ENCODE peak calls at places on chromosomes 3 and 15, in five cellular contexts. M is left ventricle myocardium inferior, A is Panc1, Y is fibroblast of the aortic adventitia, R is astrocyte of the spinal cord. Q is an unnamed sample.

GRCh38 chr15:43648649-43649429 is at the start of gene CATSPER2:
- DNase-seq in Y (no peak), M (no peak), R (no peak), A (no peak), Q (no peak)

GRCh38 chr15:53126144-53126543 is 336.0 kb upstream of the ONECUT1 start:
- DNase-seq in M (no peak), Y (no peak), R (no peak), A (no peak), Q (no peak)

GRCh38 chr15:29692527-29692926 is 129.7 kb downstream of the TJP1 start:
- DNase-seq in R (no peak), M (no peak), Y (no peak), A (no peak), Q (no peak)

GRCh38 chr3:76482510-76482909 is 557.4 kb upstream of the ROBO2 start:
- DNase-seq in A (no peak), Y (no peak), M (no peak), R (no peak), Q (no peak)

GRCh38 chr3:132256984-132257383 is 60.2 kb upstream of the ACP3 start:
- DNase-seq in A (no peak), Y (peak; percentile 62), M (no peak), R (peak; percentile 51), Q (peak; percentile 12)

GRCh38 chr3:8279476-8279875 is 222.1 kb upstream of the LMCD1 start:
- DNase-seq in Y (no peak), A (no peak), R (no peak), M (no peak), Q (no peak)

GRCh38 chr15:39331584-39331983 is 249.3 kb upstream of the THBS1 start:
- DNase-seq in M (no peak), A (no peak), Y (no peak), R (no peak), Q (peak; percentile 39)

GRCh38 chr3:115624898-115625297 is 1.6 kb downstream of the GAP43 start:
- DNase-seq in Y (no peak), M (no peak), A (no peak), R (no peak), Q (no peak)

GRCh38 chr15:58330836-58331561 is 100.8 kb upstream of the LIPC start:
- DNase-seq in R (no peak), A (no peak), M (no peak), Y (no peak), Q (no peak)

GRCh38 chr15:51536965-51537574 is 85.5 kb downstream of the DMXL2 start:
- DNase-seq in R (peak; percentile 17), M (no peak), A (no peak), Y (peak; percentile 51), Q (no peak)

GRCh38 chr3:160475889-160476288 is 26.3 kb upstream of the TRIM59 start:
- DNase-seq in A (no peak), Y (no peak), R (no peak), M (no peak), Q (no peak)

GRCh38 chr3:43995078-43995928 is 246.4 kb upstream of the TOPAZ1 start:
- DNase-seq in R (peak; percentile 40), Y (peak; percentile 35), M (no peak), A (no peak), Q (peak; percentile 9)

GRCh38 chr3:38054166-38054991 is 15.4 kb downstream of the DLEC1 start:
- DNase-seq in R (peak; percentile 18), M (no peak), Y (no peak), A (no peak), Q (no peak)

GRCh38 chr15:88375234-88375926 is 91.8 kb downstream of the MRPL46 start:
- DNase-seq in A (no peak), Y (peak; percentile 92), M (no peak), R (peak; percentile 53), Q (peak; percentile 62)

GRCh38 chr3:117526485-117527079 is 817.0 kb downstream of the TUSC7 start:
- DNase-seq in R (peak; percentile 53), A (no peak), Y (peak; percentile 66), M (no peak), Q (peak; percentile 14)

GRCh38 chr15:71333839-71334238 is 218.6 kb downstream of the THSD4 start:
- DNase-seq in Y (peak; percentile 77), A (no peak), M (no peak), R (peak; percentile 76), Q (peak; percentile 12)

GRCh38 chr15:49621327-49622210 is 721 bp downstream of the DTWD1 start:
- DNase-seq in R (peak; percentile 42), M (no peak), A (no peak), Y (peak; percentile 54), Q (no peak)

GRCh38 chr15:67836477-67836876 is 3.4 kb downstream of the RNU6-1 start:
- DNase-seq in M (peak; percentile 40), Y (peak; percentile 63), R (peak; percentile 49), A (no peak), Q (no peak)

GRCh38 chr15:56824174-56824573 is 90.9 kb upstream of the ZNF280D start:
- DNase-seq in A (no peak), R (no peak), Y (no peak), M (no peak), Q (no peak)

GRCh38 chr3:141052570-141053069 is 1.5 kb downstream of the SPSB4 start:
- DNase-seq in M (peak; percentile 43), Y (no peak), R (no peak), A (no peak), Q (no peak)

GRCh38 chr15:87777054-87777498 is 479.5 kb downstream of the NTRK3 start:
- DNase-seq in A (no peak), Y (peak; percentile 76), M (no peak), R (peak; percentile 80), Q (peak; percentile 79)

GRCh38 chr3:80213076-80213475 is 445.3 kb upstream of the ROBO1 start:
- DNase-seq in R (no peak), M (no peak), Y (no peak), A (no peak), Q (no peak)

GRCh38 chr15:99976811-99977271 is 243.6 kb upstream of the LYSMD4 start:
- DNase-seq in Y (peak; percentile 9), R (peak; percentile 24), A (no peak), M (no peak), Q (peak; percentile 80)

GRCh38 chr3:127764841-127765362 is 57.4 kb downstream of the MGLL start:
- DNase-seq in R (peak; percentile 76), M (no peak), A (no peak), Y (peak; percentile 31), Q (no peak)

GRCh38 chr15:42134617-42135243 is 21.7 kb downstream of the PLA2G4F start:
- DNase-seq in R (no peak), M (no peak), Y (no peak), A (no peak), Q (no peak)

GRCh38 chr15:78811124-78811824 is at the start of gene ADAMTS7:
- DNase-seq in R (peak; percentile 65), A (no peak), Y (peak; percentile 62), M (peak; percentile 82), Q (peak; percentile 81)

GRCh38 chr3:87350367-87351199 is 74.2 kb upstream of the POU1F1 start:
- DNase-seq in M (no peak), Y (peak; percentile 71), R (peak; percentile 60), A (peak; percentile 33), Q (no peak)

GRCh38 chr15:73691398-73691797 is 7.2 kb downstream of the CD276 start:
- DNase-seq in M (peak; percentile 63), A (no peak), Y (peak; percentile 91), R (peak; percentile 76), Q (no peak)

DNA sequence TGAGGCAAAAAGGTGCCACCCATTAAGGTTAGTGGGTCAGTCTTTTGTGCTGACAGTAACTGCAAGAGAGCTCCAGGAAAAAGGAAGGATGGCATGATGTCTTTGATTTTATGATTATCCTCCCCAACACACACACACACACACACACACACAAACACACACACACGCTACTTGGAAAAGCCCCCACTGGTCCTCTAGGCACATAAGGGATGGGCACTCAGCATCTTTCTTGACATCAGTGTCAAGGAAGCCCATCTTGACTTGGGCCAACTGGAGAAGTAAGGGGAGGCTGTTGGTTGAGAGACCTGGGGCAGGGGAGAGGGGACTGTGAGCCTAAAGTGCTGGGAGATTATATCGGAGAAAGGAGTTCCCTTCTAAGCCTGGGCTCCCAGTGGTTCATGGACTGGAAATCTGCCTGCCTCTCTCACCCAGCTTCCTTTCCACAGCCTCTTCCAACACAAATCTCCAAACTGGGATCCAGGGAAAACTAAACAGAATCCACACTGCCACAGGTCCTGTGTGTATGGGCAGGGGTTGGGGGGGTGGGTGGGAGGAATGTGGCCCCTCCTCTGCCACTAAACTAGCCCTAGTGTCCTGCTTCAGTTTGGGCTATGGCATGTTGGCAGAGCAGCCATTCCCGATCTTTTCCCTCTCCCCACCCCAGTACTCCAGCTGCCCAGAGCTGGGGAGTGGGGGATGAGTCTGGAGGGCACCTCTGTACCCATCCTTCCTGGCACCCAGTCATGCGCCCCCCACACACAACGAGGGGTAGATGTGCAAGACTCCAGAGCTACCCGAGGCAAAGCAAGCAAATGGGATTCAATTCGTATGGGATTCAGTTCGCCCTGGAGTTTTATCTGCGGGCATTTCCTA is 1.6 kb downstream of the AMOTL2 start:
- DNase-seq in R (no peak), M (no peak), A (no peak), Y (peak; percentile 48), Q (peak; percentile 39)
- H3K4me3 ChIP-seq in R (peak overlapping the region; percentile 93), M (peak overlapping the region; percentile 71), A (peak overlapping the region; percentile 95), Y (peak overlapping the region; percentile 97), Q (peak overlapping the region; percentile 100)

GRCh38 chr15:47719730-47720129 is 2.4 kb downstream of the SEMA6D start:
- DNase-seq in Y (no peak), M (no peak), R (no peak), A (no peak), Q (no peak)
- H3K4me3 ChIP-seq in Y (peak overlapping the region; percentile 70), M (peak overlapping the region; percentile 94), R (peak overlapping the region; percentile 73), A (no peak overlapping the region), Q (peak overlapping the region; percentile 74)

GRCh38 chr3:134370611-134371451 is 3.4 kb downstream of the AMOTL2 start:
- DNase-seq in A (no peak), R (no peak), Y (no peak), M (no peak), Q (no peak)
- H3K4me3 ChIP-seq in A (peak overlapping the region; percentile 95), R (peak overlapping the region; percentile 5), Y (peak overlapping the region; percentile 97), M (peak overlapping the region; percentile 71), Q (peak overlapping the region; percentile 100)

GRCh38 chr3:66796343-66796742 is 201.8 kb upstream of the KBTBD8 start:
- DNase-seq in M (no peak), A (no peak), R (no peak), Y (no peak), Q (no peak)

GRCh38 chr3:66800941-66801545 is 197.1 kb upstream of the KBTBD8 start:
- DNase-seq in Y (no peak), R (peak; percentile 34), A (no peak), M (no peak), Q (no peak)

GRCh38 chr3:66795365-66795764 is 202.7 kb upstream of the KBTBD8 start:
- DNase-seq in M (no peak), A (no peak), R (peak; percentile 83), Y (peak; percentile 47), Q (peak; percentile 2)

GRCh38 chr3:66803206-66803605 is 194.9 kb upstream of the KBTBD8 start:
- DNase-seq in R (no peak), A (no peak), M (no peak), Y (no peak), Q (no peak)

GRCh38 chr3:66797916-66798560 is 200.1 kb upstream of the KBTBD8 start:
- DNase-seq in R (peak; percentile 86), A (no peak), M (peak; percentile 31), Y (peak; percentile 61), Q (no peak)
- H3K4me3 ChIP-seq in R (peak overlapping the region; percentile 30), A (no peak overlapping the region), M (peak overlapping the region; percentile 40), Y (no peak overlapping the region), Q (no peak overlapping the region)

GRCh38 chr3:152402698-152403456 is 134.1 kb downstream of the MBNL1 start:
- DNase-seq in M (no peak), R (no peak), Y (no peak), A (no peak), Q (no peak)
- H3K4me3 ChIP-seq in M (peak overlapping the region; percentile 5), R (no peak overlapping the region), Y (no peak overlapping the region), A (no peak overlapping the region), Q (no peak overlapping the region)

GRCh38 chr15:90423920-90424319 is 35.9 kb downstream of the IQGAP1 start:
- DNase-seq in Y (no peak), A (no peak), M (no peak), R (no peak), Q (no peak)
- H3K4me3 ChIP-seq in Y (no peak overlapping the region), A (no peak overlapping the region), M (peak overlapping the region; percentile 26), R (no peak overlapping the region), Q (no peak overlapping the region)

Q was measured in MG63.